ENCODE peak calls at places on chromosome 6, in six cellular contexts. One of them, this sample, is unnamed.

GRCh38 chr6:39361657-39362486 is 39.4 kb upstream of the KCNK16 start:
- DNase-seq in renal cortical epithelial cell: peak
- DNase-seq in T-cell: peak
- DNase-seq in NCI-H2029 treated with DMSO at 0.1 percent for 48 hours: peak
- DNase-seq in stimulated activated CD4-positive, alpha-beta T cell treated with anti-CD3 and anti-CD28 coated beads, TNF-alpha, amount 100 ng/mL, for 4 hours: peak
- DNase-seq in NCI-H774: peak
- DNase-seq in this sample: peak

GRCh38 chr6:118124851-118125250 is 217.8 kb downstream of the SLC35F1 start:
- DNase-seq in renal cortical epithelial cell: no peak
- DNase-seq in T-cell: no peak
- DNase-seq in NCI-H2029 treated with DMSO at 0.1 percent for 48 hours: no peak
- DNase-seq in stimulated activated CD4-positive, alpha-beta T cell treated with anti-CD3 and anti-CD28 coated beads, TNF-alpha, amount 100 ng/mL, for 4 hours: no peak
- DNase-seq in NCI-H774: no peak
- DNase-seq in this sample: no peak

GRCh38 chr6:33570806-33571636 is 9.1 kb downstream of the BAK1 start:
- DNase-seq in renal cortical epithelial cell: peak
- DNase-seq in T-cell: peak
- DNase-seq in NCI-H2029 treated with DMSO at 0.1 percent for 48 hours: peak
- DNase-seq in stimulated activated CD4-positive, alpha-beta T cell treated with anti-CD3 and anti-CD28 coated beads, TNF-alpha, amount 100 ng/mL, for 4 hours: peak
- DNase-seq in NCI-H774: peak
- DNase-seq in this sample: peak

GRCh38 chr6:84581494-84582259 is 182.7 kb downstream of the TBX18 start:
- DNase-seq in renal cortical epithelial cell: peak
- DNase-seq in T-cell: no peak
- DNase-seq in NCI-H2029 treated with DMSO at 0.1 percent for 48 hours: no peak
- DNase-seq in stimulated activated CD4-positive, alpha-beta T cell treated with anti-CD3 and anti-CD28 coated beads, TNF-alpha, amount 100 ng/mL, for 4 hours: no peak
- DNase-seq in NCI-H774: no peak
- DNase-seq in this sample: no peak

GRCh38 chr6:7214400-7214940 is 98.5 kb downstream of the SSR1 start:
- DNase-seq in renal cortical epithelial cell: no peak
- DNase-seq in T-cell: no peak
- DNase-seq in NCI-H2029 treated with DMSO at 0.1 percent for 48 hours: no peak
- DNase-seq in stimulated activated CD4-positive, alpha-beta T cell treated with anti-CD3 and anti-CD28 coated beads, TNF-alpha, amount 100 ng/mL, for 4 hours: no peak
- DNase-seq in NCI-H774: no peak
- DNase-seq in this sample: no peak

GRCh38 chr6:11223296-11223695 is 9.2 kb downstream of the NEDD9 start:
- DNase-seq in renal cortical epithelial cell: no peak
- DNase-seq in T-cell: no peak
- DNase-seq in NCI-H2029 treated with DMSO at 0.1 percent for 48 hours: no peak
- DNase-seq in stimulated activated CD4-positive, alpha-beta T cell treated with anti-CD3 and anti-CD28 coated beads, TNF-alpha, amount 100 ng/mL, for 4 hours: no peak
- DNase-seq in NCI-H774: no peak
- DNase-seq in this sample: peak

GRCh38 chr6:166395351-166395750 is 12.6 kb upstream of the MPC1 start:
- DNase-seq in renal cortical epithelial cell: no peak
- DNase-seq in T-cell: no peak
- DNase-seq in NCI-H2029 treated with DMSO at 0.1 percent for 48 hours: no peak
- DNase-seq in stimulated activated CD4-positive, alpha-beta T cell treated with anti-CD3 and anti-CD28 coated beads, TNF-alpha, amount 100 ng/mL, for 4 hours: no peak
- DNase-seq in NCI-H774: no peak
- DNase-seq in this sample: no peak

GRCh38 chr6:54335871-54336270 is 27.6 kb downstream of the TINAG start:
- DNase-seq in renal cortical epithelial cell: peak
- DNase-seq in T-cell: no peak
- DNase-seq in NCI-H2029 treated with DMSO at 0.1 percent for 48 hours: no peak
- DNase-seq in stimulated activated CD4-positive, alpha-beta T cell treated with anti-CD3 and anti-CD28 coated beads, TNF-alpha, amount 100 ng/mL, for 4 hours: no peak
- DNase-seq in NCI-H774: no peak
- DNase-seq in this sample: no peak

GRCh38 chr6:140485740-140486467 is 1111.5 kb upstream of the CITED2 start:
- DNase-seq in renal cortical epithelial cell: peak
- DNase-seq in T-cell: no peak
- DNase-seq in NCI-H2029 treated with DMSO at 0.1 percent for 48 hours: no peak
- DNase-seq in stimulated activated CD4-positive, alpha-beta T cell treated with anti-CD3 and anti-CD28 coated beads, TNF-alpha, amount 100 ng/mL, for 4 hours: no peak
- DNase-seq in NCI-H774: peak
- DNase-seq in this sample: no peak

GRCh38 chr6:161374971-161375873 is 101.4 kb upstream of the AGPAT4 start:
- DNase-seq in renal cortical epithelial cell: peak
- DNase-seq in T-cell: no peak
- DNase-seq in NCI-H2029 treated with DMSO at 0.1 percent for 48 hours: peak
- DNase-seq in stimulated activated CD4-positive, alpha-beta T cell treated with anti-CD3 and anti-CD28 coated beads, TNF-alpha, amount 100 ng/mL, for 4 hours: no peak
- DNase-seq in NCI-H774: no peak
- DNase-seq in this sample: peak

GRCh38 chr6:140360651-140361050 is 986.2 kb upstream of the CITED2 start:
- DNase-seq in renal cortical epithelial cell: peak
- DNase-seq in T-cell: no peak
- DNase-seq in NCI-H2029 treated with DMSO at 0.1 percent for 48 hours: no peak
- DNase-seq in stimulated activated CD4-positive, alpha-beta T cell treated with anti-CD3 and anti-CD28 coated beads, TNF-alpha, amount 100 ng/mL, for 4 hours: no peak
- DNase-seq in NCI-H774: peak
- DNase-seq in this sample: peak

GRCh38 chr6:46440133-46440532 is 51.1 kb downstream of the RCAN2 start:
- DNase-seq in renal cortical epithelial cell: no peak
- DNase-seq in T-cell: no peak
- DNase-seq in NCI-H2029 treated with DMSO at 0.1 percent for 48 hours: no peak
- DNase-seq in stimulated activated CD4-positive, alpha-beta T cell treated with anti-CD3 and anti-CD28 coated beads, TNF-alpha, amount 100 ng/mL, for 4 hours: no peak
- DNase-seq in NCI-H774: no peak
- DNase-seq in this sample: no peak

GRCh38 chr6:9095671-9096260 is 660.4 kb upstream of the SLC35B3 start:
- DNase-seq in renal cortical epithelial cell: no peak
- DNase-seq in T-cell: no peak
- DNase-seq in NCI-H2029 treated with DMSO at 0.1 percent for 48 hours: no peak
- DNase-seq in stimulated activated CD4-positive, alpha-beta T cell treated with anti-CD3 and anti-CD28 coated beads, TNF-alpha, amount 100 ng/mL, for 4 hours: no peak
- DNase-seq in NCI-H774: peak
- DNase-seq in this sample: no peak

GRCh38 chr6:47094351-47094925 is 52.3 kb upstream of the ADGRF1 start:
- DNase-seq in renal cortical epithelial cell: peak
- DNase-seq in T-cell: no peak
- DNase-seq in NCI-H2029 treated with DMSO at 0.1 percent for 48 hours: no peak
- DNase-seq in stimulated activated CD4-positive, alpha-beta T cell treated with anti-CD3 and anti-CD28 coated beads, TNF-alpha, amount 100 ng/mL, for 4 hours: no peak
- DNase-seq in NCI-H774: no peak
- DNase-seq in this sample: no peak

GRCh38 chr6:96611342-96611964 is 48.5 kb downstream of the FHL5 start:
- DNase-seq in renal cortical epithelial cell: no peak
- DNase-seq in T-cell: no peak
- DNase-seq in NCI-H2029 treated with DMSO at 0.1 percent for 48 hours: no peak
- DNase-seq in stimulated activated CD4-positive, alpha-beta T cell treated with anti-CD3 and anti-CD28 coated beads, TNF-alpha, amount 100 ng/mL, for 4 hours: no peak
- DNase-seq in NCI-H774: no peak
- DNase-seq in this sample: no peak

GRCh38 chr6:7146079-7146828 is 38.5 kb downstream of the RREB1 start:
- DNase-seq in renal cortical epithelial cell: peak
- DNase-seq in T-cell: no peak
- DNase-seq in NCI-H2029 treated with DMSO at 0.1 percent for 48 hours: peak
- DNase-seq in stimulated activated CD4-positive, alpha-beta T cell treated with anti-CD3 and anti-CD28 coated beads, TNF-alpha, amount 100 ng/mL, for 4 hours: no peak
- DNase-seq in NCI-H774: no peak
- DNase-seq in this sample: no peak

GRCh38 chr6:111646942-111647341 is 41.3 kb upstream of the TRAF3IP2 start:
- DNase-seq in renal cortical epithelial cell: no peak
- DNase-seq in T-cell: no peak
- DNase-seq in NCI-H2029 treated with DMSO at 0.1 percent for 48 hours: no peak
- DNase-seq in stimulated activated CD4-positive, alpha-beta T cell treated with anti-CD3 and anti-CD28 coated beads, TNF-alpha, amount 100 ng/mL, for 4 hours: no peak
- DNase-seq in NCI-H774: no peak
- DNase-seq in this sample: no peak

GRCh38 chr6:89970072-89970471 is 75.8 kb downstream of the GJA10 start:
- DNase-seq in renal cortical epithelial cell: no peak
- DNase-seq in T-cell: no peak
- DNase-seq in NCI-H2029 treated with DMSO at 0.1 percent for 48 hours: no peak
- DNase-seq in stimulated activated CD4-positive, alpha-beta T cell treated with anti-CD3 and anti-CD28 coated beads, TNF-alpha, amount 100 ng/mL, for 4 hours: no peak
- DNase-seq in NCI-H774: no peak
- DNase-seq in this sample: no peak

GRCh38 chr6:133298801-133299200 is 57.6 kb downstream of the EYA4 start:
- DNase-seq in renal cortical epithelial cell: no peak
- DNase-seq in T-cell: no peak
- DNase-seq in NCI-H2029 treated with DMSO at 0.1 percent for 48 hours: no peak
- DNase-seq in stimulated activated CD4-positive, alpha-beta T cell treated with anti-CD3 and anti-CD28 coated beads, TNF-alpha, amount 100 ng/mL, for 4 hours: no peak
- DNase-seq in NCI-H774: no peak
- DNase-seq in this sample: no peak

GRCh38 chr6:25027221-25027916 is 91.6 kb upstream of the RIPOR2 start:
- DNase-seq in renal cortical epithelial cell: no peak
- DNase-seq in T-cell: peak
- DNase-seq in NCI-H2029 treated with DMSO at 0.1 percent for 48 hours: no peak
- DNase-seq in stimulated activated CD4-positive, alpha-beta T cell treated with anti-CD3 and anti-CD28 coated beads, TNF-alpha, amount 100 ng/mL, for 4 hours: peak
- DNase-seq in NCI-H774: no peak
- DNase-seq in this sample: no peak

GRCh38 chr6:141701732-141702131 is 431.0 kb upstream of the GJE1 start:
- DNase-seq in renal cortical epithelial cell: no peak
- DNase-seq in T-cell: no peak
- DNase-seq in NCI-H2029 treated with DMSO at 0.1 percent for 48 hours: no peak
- DNase-seq in stimulated activated CD4-positive, alpha-beta T cell treated with anti-CD3 and anti-CD28 coated beads, TNF-alpha, amount 100 ng/mL, for 4 hours: no peak
- DNase-seq in NCI-H774: no peak
- DNase-seq in this sample: no peak

GRCh38 chr6:148291876-148292275 is 50.8 kb upstream of the SASH1 start:
- DNase-seq in renal cortical epithelial cell: no peak
- DNase-seq in T-cell: no peak
- DNase-seq in NCI-H2029 treated with DMSO at 0.1 percent for 48 hours: no peak
- DNase-seq in stimulated activated CD4-positive, alpha-beta T cell treated with anti-CD3 and anti-CD28 coated beads, TNF-alpha, amount 100 ng/mL, for 4 hours: no peak
- DNase-seq in NCI-H774: no peak
- DNase-seq in this sample: no peak

GRCh38 chr6:105359419-105360366 is 43.2 kb downstream of the PREP start:
- DNase-seq in renal cortical epithelial cell: peak
- DNase-seq in T-cell: no peak
- DNase-seq in NCI-H2029 treated with DMSO at 0.1 percent for 48 hours: no peak
- DNase-seq in stimulated activated CD4-positive, alpha-beta T cell treated with anti-CD3 and anti-CD28 coated beads, TNF-alpha, amount 100 ng/mL, for 4 hours: no peak
- DNase-seq in NCI-H774: no peak
- DNase-seq in this sample: no peak